ENCODE peak calls at places on chromosomes 4 and X, in six cellular contexts. Q is A549, H is heart left ventricle, P is HepG2, X is K562, T is H54. C is an unnamed sample.

GRCh38 chr4:173257732-173258717 is 76.1 kb downstream of the HMGB2 start:
- DNase-seq in Q (peak), H (peak), P (peak), X (peak), T (no peak), C (peak)

GRCh38 chr4:67130411-67130810 is 414.9 kb downstream of the CENPC start:
- DNase-seq in Q (no peak), H (no peak), P (no peak), X (no peak), T (no peak), C (no peak)

GRCh38 chr4:74873545-74874295 is 59.2 kb upstream of the PARM1 start:
- DNase-seq in Q (no peak), H (no peak), P (no peak), X (no peak), T (no peak), C (no peak)

GRCh38 chr4:104210420-104210819 is 284.3 kb downstream of the CXXC4 start:
- DNase-seq in Q (no peak), H (no peak), P (no peak), X (no peak), T (no peak), C (no peak)

GRCh38 chr4:137509855-137510282 is 22.4 kb downstream of the PCDH18 start:
- DNase-seq in Q (no peak), H (no peak), P (no peak), X (no peak), T (no peak), C (no peak)

GRCh38 chr4:127352220-127352619 is 280.5 kb upstream of the INTU start:
- DNase-seq in Q (no peak), H (no peak), P (no peak), X (peak), T (no peak), C (no peak)

GRCh38 chrX:104660092-104660491 is 94.1 kb downstream of the IL1RAPL2 start:
- DNase-seq in Q (no peak), H (no peak), P (no peak), X (no peak), T (no peak), C (no peak)

GRCh38 chr4:113869743-113870375 is 108.3 kb upstream of the CAMK2D start:
- DNase-seq in Q (no peak), H (no peak), P (no peak), X (no peak), T (no peak), C (no peak)

GRCh38 chr4:106062452-106062875 is 167.2 kb downstream of the NPNT start:
- DNase-seq in Q (no peak), H (no peak), P (peak), X (peak), T (no peak), C (no peak)

GRCh38 chr4:129822708-129823504 is 727.0 kb downstream of the C4orf33 start:
- DNase-seq in Q (no peak), H (peak), P (no peak), X (no peak), T (no peak), C (no peak)

DNA sequence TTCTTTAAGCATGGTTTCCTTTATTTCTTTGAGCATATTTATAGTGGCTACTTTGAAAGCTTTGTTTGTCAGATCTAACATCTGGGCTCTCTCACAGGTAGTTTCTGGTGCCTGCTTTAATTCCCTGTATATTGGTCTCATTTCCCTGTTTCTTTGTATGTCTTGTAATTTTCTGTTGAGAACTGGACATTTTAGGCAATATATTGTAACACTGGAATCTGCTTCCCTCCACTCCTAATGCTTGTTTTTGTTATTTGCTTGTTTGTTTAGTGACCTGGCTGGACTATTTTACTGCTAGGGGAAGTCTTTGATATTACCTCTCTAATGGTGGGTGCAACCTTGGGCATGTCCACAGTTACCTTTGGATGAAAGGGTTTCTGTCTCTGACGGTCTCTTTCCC is 25.0 kb downstream of the BMPR1B start:
- DNase-seq in Q (no peak), H (no peak), P (no peak), X (no peak), T (no peak), C (no peak)
- TF ChIP-seq POLR2A in Q (no peak), H (no peak), P (no peak), X (no peak), T (no peak), C (no peak)

GRCh38 chrX:16712825-16713155 is 321 bp upstream of the CTPS2 start:
- DNase-seq in Q (no peak), H (no peak), P (no peak), X (no peak), T (no peak), C (peak)
- TF ChIP-seq POLR2A in Q (no peak), H (no peak), P (no peak), X (no peak), T (no peak), C (peak)

GRCh38 chr4:2932561-2932950 is 30.6 kb downstream of the NOP14 start:
- DNase-seq in Q (no peak), H (no peak), P (no peak), X (no peak), T (no peak), C (no peak)

GRCh38 chr4:2932951-2933565 is 30.1 kb downstream of the NOP14 start:
- DNase-seq in Q (no peak), H (no peak), P (no peak), X (no peak), T (no peak), C (peak)

GRCh38 chr4:2933566-2934076 is 29.6 kb downstream of the NOP14 start:
- DNase-seq in Q (no peak), H (no peak), P (no peak), X (no peak), T (no peak), C (no peak)

GRCh38 chr4:2930821-2931764 is 32.1 kb downstream of the NOP14 start:
- DNase-seq in Q (no peak), H (no peak), P (no peak), X (no peak), T (no peak), C (no peak)

GRCh38 chr4:2931765-2932560 is 31.2 kb downstream of the NOP14 start:
- DNase-seq in Q (no peak), H (peak), P (no peak), X (no peak), T (no peak), C (peak)
- TF ChIP-seq POLR2A in Q (no peak), H (no peak), P (no peak), X (no peak), T (no peak), C (no peak)

DNA sequence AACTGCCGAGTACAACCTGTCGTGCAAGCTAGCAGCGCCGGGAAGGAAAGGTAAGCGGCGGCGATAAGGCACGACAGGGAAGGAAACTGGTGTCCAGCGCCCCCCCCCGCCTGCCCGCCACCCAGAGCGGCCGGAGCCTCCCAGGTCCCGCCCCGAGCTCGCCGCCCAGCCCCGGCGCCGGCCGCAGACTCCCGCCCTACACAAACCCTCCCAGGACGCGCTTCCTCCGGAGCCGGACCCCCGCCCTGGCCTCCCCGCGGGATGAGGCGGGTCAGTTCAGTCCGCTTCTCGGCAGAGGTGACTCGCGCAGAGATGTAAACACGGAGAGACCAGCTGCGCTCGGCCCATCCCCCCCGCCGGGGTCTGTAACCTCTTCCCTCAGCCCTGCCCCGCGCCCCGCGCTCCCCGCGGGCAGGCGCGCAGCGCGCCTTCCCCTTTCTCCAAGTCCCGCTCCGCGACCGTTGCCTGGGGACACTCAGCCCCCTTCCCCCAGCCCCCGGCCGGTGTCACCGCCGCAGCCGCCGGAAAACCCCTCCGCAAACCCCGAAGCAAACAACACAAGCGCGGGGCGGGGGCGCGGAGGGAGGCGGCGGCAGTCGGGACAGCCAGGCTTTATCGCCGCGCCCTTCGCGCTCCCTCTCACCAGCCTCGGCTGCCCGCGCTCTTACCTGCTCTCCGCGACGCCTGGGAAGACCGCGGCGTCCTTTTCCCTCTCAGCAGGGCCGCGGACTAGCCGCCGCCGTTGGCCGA is 544 bp downstream of the ELF2 start:
- DNase-seq in Q (peak), H (peak), P (peak), X (peak), T (peak), C (peak)
- TF ChIP-seq POLR2A in Q (no peak), H (no peak), P (peak), X (peak), T (peak), C (no peak)

GRCh38 chr4:146522098-146522861 is 540 bp upstream of the SLC10A7 start:
- DNase-seq in Q (peak), H (peak), P (peak), X (peak), T (peak), C (peak)

GRCh38 chr4:146522862-146523205 is 1.1 kb upstream of the SLC10A7 start:
- DNase-seq in Q (peak), H (no peak), P (peak), X (no peak), T (no peak), C (peak)

GRCh38 chr4:146520894-146521542 is 722 bp downstream of the SLC10A7 start:
- DNase-seq in Q (peak), H (no peak), P (peak), X (peak), T (no peak), C (peak)

GRCh38 chr4:146524663-146525062 is 2.9 kb upstream of the SLC10A7 start:
- DNase-seq in Q (no peak), H (no peak), P (no peak), X (no peak), T (no peak), C (no peak)

GRCh38 chr4:146521543-146522097 is at the start of gene SLC10A7:
- DNase-seq in Q (peak), H (peak), P (peak), X (peak), T (peak), C (peak)
- TF ChIP-seq POLR2A in Q (no peak), H (no peak), P (no peak), X (peak), T (peak), C (no peak)